ENCODE peak calls at places on chromosomes 5 and 9, in five cellular contexts. K is ascending aorta; T is activated T-helper 1 cell treated with anti-CD3 and anti-CD28 coated beads, Interleukin-2, amount 50 U/mL, for 16 hours; G is AG09319; C is activated CD8-positive, alpha-beta memory T cell treated with anti-CD3 and anti-CD28 coated beads, Interleukin-2, amount 50 U/mL, for 4 hours. E is an unnamed sample.
A peak's percentile ranks its signal among the peaks of the same experiment; 100 is the strongest.

GRCh38 chr9:91495450-91495849 is 71.8 kb upstream of the NFIL3 start:
- DNase-seq in K (no peak), T (no peak), G (peak; percentile 73), C (no peak), E (no peak)

GRCh38 chr5:131740477-131740876 is 56.3 kb downstream of the FNIP1 start:
- DNase-seq in K (no peak), T (no peak), G (no peak), C (no peak), E (no peak)

GRCh38 chr9:31799953-31800609 is 584.4 kb upstream of the ACO1 start:
- DNase-seq in K (no peak), T (no peak), G (no peak), C (no peak), E (no peak)

GRCh38 chr5:98786178-98786853 is 12.9 kb downstream of the RGMB start:
- DNase-seq in K (no peak), T (no peak), G (no peak), C (no peak), E (no peak)

GRCh38 chr5:171226864-171227263 is 82.2 kb upstream of the TLX3 start:
- DNase-seq in K (no peak), T (no peak), G (no peak), C (no peak), E (no peak)

GRCh38 chr9:121637441-121638222 is 13.8 kb upstream of the DAB2IP start:
- DNase-seq in K (no peak), T (no peak), G (no peak), C (no peak), E (no peak)

GRCh38 chr9:100505564-100506159 is 32.7 kb downstream of the TMEFF1 start:
- DNase-seq in K (no peak), T (peak; percentile 30), G (no peak), C (peak; percentile 56), E (no peak)

GRCh38 chr5:4584982-4585381 is 555.1 kb upstream of the ADAMTS16 start:
- DNase-seq in K (no peak), T (no peak), G (no peak), C (no peak), E (no peak)

GRCh38 chr5:150044334-150044681 is 42.0 kb downstream of the CSF1R start:
- DNase-seq in K (no peak), T (no peak), G (no peak), C (no peak), E (no peak)

GRCh38 chr9:129990269-129991005 is 52.6 kb downstream of the FNBP1 start:
- DNase-seq in K (no peak), T (no peak), G (no peak), C (no peak), E (peak; percentile 44)

GRCh38 chr5:6461006-6461405 is 12.3 kb downstream of the UBE2QL1 start:
- DNase-seq in K (no peak), T (no peak), G (no peak), C (no peak), E (no peak)

GRCh38 chr5:74766348-74766886 is 500 bp downstream of the GFM2 start:
- DNase-seq in K (no peak), T (no peak), G (no peak), C (no peak), E (peak; percentile 63)

GRCh38 chr9:38016375-38017120 is 52.5 kb downstream of the SHB start:
- DNase-seq in K (no peak), T (no peak), G (no peak), C (no peak), E (no peak)

GRCh38 chr5:35924122-35924949 is 14.1 kb downstream of the CAPSL start:
- DNase-seq in K (no peak), T (no peak), G (peak; percentile 67), C (no peak), E (no peak)

GRCh38 chr5:1101991-1102713 is 9.7 kb downstream of the SLC12A7 start:
- DNase-seq in K (no peak), T (no peak), G (no peak), C (no peak), E (no peak)

GRCh38 chr5:150075806-150076205 is 10.5 kb downstream of the CSF1R start:
- DNase-seq in K (no peak), T (no peak), G (no peak), C (no peak), E (no peak)

GRCh38 chr9:134229466-134230091 is 65.2 kb upstream of the RNU6ATAC start:
- DNase-seq in K (no peak), T (no peak), G (no peak), C (no peak), E (peak; percentile 9)